ENCODE peak calls at places on chromosomes 7 and 10, in seven cellular contexts. N is GM23338; F is body of pancreas; I is CD4-positive, CD25-positive, alpha-beta regulatory T cell; R is H9; J is Panc1; G is sigmoid colon. T is an unnamed sample. For H3K4me1, the result is how much of the 10 kb centered on the place peaks cover.

GRCh38 chr10:95327367-95327766 is 36.6 kb upstream of the PDLIM1 start:
- DNase-seq in J (no peak), R (no peak), F (peak), G (peak), I (no peak), N (no peak), T (peak)

GRCh38 chr10:63644398-63645142 is 123.4 kb downstream of the REEP3 start:
- DNase-seq in J (no peak), F (no peak), R (no peak), N (no peak), I (no peak), G (no peak), T (no peak)

GRCh38 chr10:132836248-132836831 is 50.4 kb upstream of the NKX6-2 start:
- DNase-seq in R (peak), N (no peak), F (peak), J (no peak), G (peak), I (no peak), T (peak)

GRCh38 chr10:116278832-116279231 is 5.8 kb upstream of the GFRA1 start:
- DNase-seq in F (no peak), N (no peak), R (no peak), J (no peak), I (no peak), G (no peak), T (no peak)

GRCh38 chr7:128831994-128832879 is 2.0 kb downstream of the FLNC start:
- DNase-seq in R (peak), N (peak), I (no peak), F (no peak), J (no peak), G (peak), T (no peak)

GRCh38 chr7:87148332-87148955 is 3.8 kb upstream of the DMTF1 start:
- DNase-seq in F (no peak), N (peak), I (peak), R (no peak), G (no peak), J (peak), T (no peak)

GRCh38 chr10:13637303-13637856 is 50.6 kb downstream of the PRPF18 start:
- DNase-seq in G (no peak), J (no peak), R (no peak), F (no peak), I (no peak), N (no peak), T (no peak)

GRCh38 chr10:22899307-22899706 is 28.5 kb upstream of the ARMC3 start:
- DNase-seq in I (no peak), R (no peak), F (no peak), N (no peak), J (no peak), G (no peak), T (no peak)

GRCh38 chr10:45553613-45554012 is 119.0 kb downstream of the ZFAND4 start:
- DNase-seq in F (no peak), R (no peak), G (no peak), J (no peak), I (no peak), N (no peak), T (no peak)

GRCh38 chr10:71980181-71981023 is 16.2 kb downstream of the CHST3 start:
- DNase-seq in J (no peak), R (no peak), F (peak), I (no peak), N (no peak), G (no peak), T (peak)

GRCh38 chr7:105776068-105776790 is 100.2 kb downstream of the ATXN7L1 start:
- DNase-seq in N (peak), I (no peak), F (peak), J (peak), R (peak), G (peak), T (peak)

GRCh38 chr7:54712777-54713176 is 46.2 kb downstream of the SEC61G start:
- DNase-seq in R (no peak), F (no peak), I (no peak), J (no peak), N (no peak), G (no peak), T (no peak)

GRCh38 chr7:68438016-68438415 is 1160.3 kb upstream of the AUTS2 start:
- DNase-seq in N (no peak), I (no peak), G (no peak), F (no peak), J (no peak), R (no peak), T (no peak)

GRCh38 chr7:68434857-68435256 is 1163.4 kb upstream of the AUTS2 start:
- DNase-seq in I (no peak), J (no peak), F (no peak), N (no peak), G (no peak), R (no peak), T (no peak)

GRCh38 chr7:68429376-68430117 is 1168.7 kb upstream of the AUTS2 start:
- DNase-seq in F (no peak), G (no peak), R (no peak), N (no peak), J (no peak), I (no peak), T (no peak)

GRCh38 chr7:68433462-68433861 is 1164.8 kb upstream of the AUTS2 start:
- DNase-seq in N (no peak), I (no peak), R (no peak), J (no peak), G (no peak), F (no peak), T (no peak)

GRCh38 chr7:68432585-68432984 is 1165.7 kb upstream of the AUTS2 start:
- DNase-seq in N (no peak), J (no peak), G (no peak), F (no peak), R (no peak), I (no peak), T (no peak)
- H3K4me1 ChIP-seq in N (under half), J (under half), G (under half), F (under half), R (under half), I (under half), T (under half)

GRCh38 chr7:47087866-47088265 is 494.0 kb downstream of the TNS3 start:
- DNase-seq in R (no peak), J (no peak), I (no peak), F (no peak), G (no peak), N (no peak), T (no peak)
- H3K4me1 ChIP-seq in R (under half), J (under half), I (under half), F (under half), G (under half), N (under half), T (under half)

GRCh38 chr10:34766256-34766580 is 48.9 kb downstream of the PARD3 start:
- DNase-seq in G (no peak), R (no peak), F (no peak), I (no peak), J (no peak), N (no peak), T (no peak)
- H3K4me1 ChIP-seq in G (half or more), R (under half), F (under half), I (under half), J (under half), N (half or more), T (under half)

DNA sequence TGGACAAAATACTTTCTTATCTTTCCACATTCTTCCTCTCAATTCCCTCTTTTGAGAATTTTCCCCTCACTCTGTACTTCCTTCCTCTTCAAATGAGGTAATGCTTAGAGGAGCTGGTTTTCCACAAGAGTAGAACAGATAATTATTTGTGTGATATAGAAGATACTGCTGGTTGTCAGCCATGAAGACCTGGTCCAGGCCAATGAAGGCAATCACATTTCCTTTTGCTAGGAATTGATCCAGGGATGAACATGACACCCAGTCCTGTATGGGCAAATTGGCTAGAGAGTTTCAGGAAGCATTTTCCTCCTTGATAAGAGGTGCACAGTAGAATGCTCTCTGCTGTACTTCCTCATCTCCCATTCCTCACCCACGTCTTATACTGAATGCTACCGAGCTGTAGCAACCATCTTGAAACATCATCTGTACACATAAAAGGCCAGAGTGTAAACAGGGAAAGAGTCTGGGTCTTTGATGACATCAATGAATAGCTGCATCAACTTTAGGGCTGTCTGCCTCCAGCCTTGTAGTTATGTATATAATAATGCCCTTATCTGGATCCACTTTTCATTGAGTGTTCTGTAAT is 103.8 kb downstream of the CDK6 start:
- DNase-seq in I (no peak), J (no peak), F (no peak), N (no peak), R (no peak), G (no peak), T (no peak)
- H3K4me1 ChIP-seq in I (under half), J (under half), F (under half), N (under half), R (under half), G (under half), T (under half)

GRCh38 chr10:121631296-121631695 is 33.1 kb upstream of the FGFR2 start:
- DNase-seq in N (no peak), F (no peak), G (peak), I (no peak), J (no peak), R (no peak), T (no peak)
- H3K4me1 ChIP-seq in N (under half), F (under half), G (under half), I (under half), J (under half), R (under half), T (under half)

GRCh38 chr10:123399276-123399839 is 245.2 kb downstream of the BUB3 start:
- DNase-seq in J (no peak), F (no peak), R (no peak), G (no peak), N (no peak), I (no peak), T (no peak)

GRCh38 chr10:123404357-123404756 is 250.2 kb downstream of the BUB3 start:
- DNase-seq in R (no peak), G (no peak), J (no peak), I (no peak), N (peak), F (no peak), T (no peak)

GRCh38 chr10:123398756-123399155 is 244.6 kb downstream of the BUB3 start:
- DNase-seq in R (no peak), F (no peak), G (no peak), J (no peak), N (no peak), I (no peak), T (no peak)

GRCh38 chr10:123402656-123403055 is 248.5 kb downstream of the BUB3 start:
- DNase-seq in I (no peak), R (no peak), J (no peak), F (no peak), N (no peak), G (no peak), T (no peak)

GRCh38 chr10:123402021-123402420 is 247.8 kb downstream of the BUB3 start:
- DNase-seq in F (no peak), J (no peak), N (no peak), R (no peak), I (no peak), G (no peak), T (no peak)
- H3K4me1 ChIP-seq in F (under half), J (under half), N (under half), R (under half), I (under half), G (under half), T (under half)

DNA sequence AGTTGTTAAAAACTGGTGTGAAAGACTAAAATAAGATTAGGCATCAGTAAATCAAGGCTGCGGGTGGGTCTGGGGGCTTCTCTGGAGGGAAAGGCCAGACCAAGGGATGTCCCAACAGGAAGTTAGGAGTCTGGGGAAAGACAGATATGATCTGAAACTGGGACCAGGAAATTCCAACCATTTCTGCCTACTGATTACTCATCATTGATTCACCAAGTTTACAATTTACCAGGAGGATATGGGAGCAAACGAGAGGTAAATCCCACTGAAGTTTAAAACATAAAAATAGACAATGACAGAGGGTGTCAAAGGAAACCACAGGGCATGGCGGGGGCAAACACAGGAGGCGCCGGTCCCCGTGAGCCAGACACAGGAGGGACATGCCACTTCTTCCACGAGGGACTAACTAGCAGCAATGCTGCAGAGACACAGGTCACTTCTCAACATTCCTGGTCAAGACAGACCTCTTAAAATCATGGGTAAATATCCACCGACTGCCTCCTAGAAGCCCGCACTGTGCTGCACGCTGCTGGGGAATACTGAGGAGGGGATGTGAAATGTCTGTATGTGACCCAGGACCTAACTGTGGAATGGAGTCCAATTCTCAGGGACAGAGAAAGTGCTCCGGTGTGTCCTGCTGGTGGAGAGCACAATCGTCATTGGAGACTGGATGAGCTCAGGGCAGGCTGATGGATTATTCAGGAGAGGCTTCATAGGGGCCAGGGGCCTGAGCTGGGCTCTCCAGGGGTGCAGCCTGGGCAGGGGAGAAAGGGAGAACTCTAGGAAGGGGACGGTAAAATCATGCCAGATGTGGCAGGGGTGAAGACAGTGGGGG is 153.4 kb upstream of the KLF14 start:
- DNase-seq in J (peak), G (no peak), N (no peak), I (no peak), F (no peak), R (no peak), T (no peak)
- H3K4me1 ChIP-seq in J (half or more), G (under half), N (under half), I (under half), F (under half), R (under half), T (under half)